ENCODE peak calls at places on chromosomes 7 and 10, in four cellular contexts. L, K, V and S are unnamed samples.
A peak's percentile ranks its signal among the peaks of the same experiment; 100 is the strongest.

GRCh38 chr7:122768827-122769226 is 66.1 kb upstream of the RNF148 start:
- DNase-seq in L (no peak), K (no peak), V (no peak), S (no peak)

GRCh38 chr7:78864339-78864738 is 589.1 kb downstream of the MAGI2 start:
- DNase-seq in L (no peak), K (no peak), V (no peak), S (no peak)

GRCh38 chr10:42960491-42961155 is 116.2 kb upstream of the RET start:
- DNase-seq in L (peak; percentile 72), K (no peak), V (no peak), S (peak; percentile 55)

GRCh38 chr7:22319424-22320403 is 37.2 kb downstream of the RAPGEF5 start:
- DNase-seq in L (no peak), K (no peak), V (no peak), S (no peak)

GRCh38 chr10:1454964-1455363 is 282.4 kb downstream of the ADARB2 start:
- DNase-seq in L (no peak), K (no peak), V (no peak), S (no peak)

GRCh38 chr10:105187243-105187642 is 546.2 kb downstream of the SORCS3 start:
- DNase-seq in L (no peak), K (no peak), V (no peak), S (no peak)

GRCh38 chr10:107733731-107734130 is 569.2 kb upstream of the SORCS1 start:
- DNase-seq in L (no peak), K (no peak), V (no peak), S (no peak)

GRCh38 chr10:67853512-67853911 is 15.5 kb upstream of the DNAJC12 start:
- DNase-seq in L (no peak), K (no peak), V (no peak), S (no peak)

GRCh38 chr10:12350167-12350872 is 973 bp downstream of the CAMK1D start:
- DNase-seq in L (peak; percentile 77), K (peak; percentile 80), V (peak; percentile 14), S (peak; percentile 36)